ENCODE peak calls at places on chromosomes 3 and 15, in four cellular contexts. N is left ventricle myocardium superior, G is H7, L is HuH-7.5. O is an unnamed sample.

GRCh38 chr3:98343647-98344507 is 9.8 kb upstream of the OR5K4 start:
- DNase-seq in N (no peak), G (peak; percentile 12), L (peak; percentile 12), O (peak; percentile 65)

GRCh38 chr3:27216955-27217552 is 152.1 kb downstream of the NEK10 start:
- DNase-seq in N (no peak), G (no peak), L (no peak), O (no peak)

GRCh38 chr15:96330450-96331140 is at the start of gene NR2F2:
- DNase-seq in N (peak; percentile 99), G (peak; percentile 98), L (peak; percentile 99), O (peak; percentile 95)

GRCh38 chr15:48566669-48567068 is 78.8 kb downstream of the FBN1 start:
- DNase-seq in N (no peak), G (no peak), L (no peak), O (no peak)

GRCh38 chr3:20935791-20936190 is 749.8 kb upstream of the SGO1 start:
- DNase-seq in N (no peak), G (no peak), L (no peak), O (no peak)

GRCh38 chr3:62372621-62373041 is 719 bp downstream of the FEZF2 start:
- DNase-seq in N (no peak), G (peak; percentile 71), L (no peak), O (no peak)

GRCh38 chr3:168266335-168266734 is 170.6 kb upstream of the GOLIM4 start:
- DNase-seq in N (no peak), G (no peak), L (no peak), O (no peak)

GRCh38 chr3:189862385-189863023 is 231.3 kb downstream of the TP63 start:
- DNase-seq in N (no peak), G (no peak), L (no peak), O (no peak)

GRCh38 chr15:31317980-31318342 is 8.7 kb upstream of the KLF13 start:
- DNase-seq in N (no peak), G (no peak), L (no peak), O (no peak)

GRCh38 chr3:37992271-37993066 is 1.9 kb downstream of the VILL start:
- DNase-seq in N (no peak), G (peak; percentile 19), L (no peak), O (no peak)

GRCh38 chr15:64430000-64430735 is 30.2 kb upstream of the ZNF609 start:
- DNase-seq in N (no peak), G (peak; percentile 60), L (no peak), O (peak; percentile 54)

GRCh38 chr15:75348034-75348562 is 1.3 kb downstream of the NEIL1 start:
- DNase-seq in N (peak; percentile 50), G (peak; percentile 85), L (peak; percentile 60), O (no peak)

O was measured in iPS-NIHi11.